ENCODE peak calls at places on chromosomes 13 and 19, in seven cellular contexts. One of them, this sample, is unnamed.

GRCh38 chr19:13029893-13030292 is 34.6 kb downstream of the NFIX start:
- DNase-seq in astrocyte of the spinal cord: no peak
- DNase-seq in B cell: no peak
- DNase-seq in HFF-Myc: no peak
- DNase-seq in CD4-positive, alpha-beta T cell: no peak
- DNase-seq in tibial nerve: no peak
- DNase-seq in PC-3: peak; percentile 50
- DNase-seq in this sample: no peak

GRCh38 chr19:46718157-46718933 is 1.4 kb upstream of the PRKD2 start:
- DNase-seq in astrocyte of the spinal cord: no peak
- DNase-seq in B cell: peak; percentile 84
- DNase-seq in HFF-Myc: no peak
- DNase-seq in CD4-positive, alpha-beta T cell: peak; percentile 49
- DNase-seq in tibial nerve: no peak
- DNase-seq in PC-3: no peak
- DNase-seq in this sample: no peak

GRCh38 chr13:30841161-30841560 is 64.9 kb upstream of the MEDAG start:
- DNase-seq in astrocyte of the spinal cord: peak; percentile 47
- DNase-seq in B cell: no peak
- DNase-seq in HFF-Myc: peak; percentile 75
- DNase-seq in CD4-positive, alpha-beta T cell: no peak
- DNase-seq in tibial nerve: no peak
- DNase-seq in PC-3: no peak
- DNase-seq in this sample: no peak

GRCh38 chr19:371501-372160 is 27.0 kb upstream of the MIER2 start:
- DNase-seq in astrocyte of the spinal cord: no peak
- DNase-seq in B cell: no peak
- DNase-seq in HFF-Myc: no peak
- DNase-seq in CD4-positive, alpha-beta T cell: no peak
- DNase-seq in tibial nerve: no peak
- DNase-seq in PC-3: no peak
- DNase-seq in this sample: no peak

GRCh38 chr13:30107536-30108136 is 199.7 kb downstream of the KATNAL1 start:
- DNase-seq in astrocyte of the spinal cord: no peak
- DNase-seq in B cell: no peak
- DNase-seq in HFF-Myc: no peak
- DNase-seq in CD4-positive, alpha-beta T cell: no peak
- DNase-seq in tibial nerve: no peak
- DNase-seq in PC-3: peak; percentile 55
- DNase-seq in this sample: no peak

GRCh38 chr13:52597676-52598075 is 44.6 kb upstream of the HNRNPA1L2 start:
- DNase-seq in astrocyte of the spinal cord: no peak
- DNase-seq in B cell: no peak
- DNase-seq in HFF-Myc: no peak
- DNase-seq in CD4-positive, alpha-beta T cell: no peak
- DNase-seq in tibial nerve: no peak
- DNase-seq in PC-3: no peak
- DNase-seq in this sample: no peak

GRCh38 chr19:42116308-42117075 is 15.8 kb downstream of the POU2F2 start:
- DNase-seq in astrocyte of the spinal cord: no peak
- DNase-seq in B cell: no peak
- DNase-seq in HFF-Myc: no peak
- DNase-seq in CD4-positive, alpha-beta T cell: no peak
- DNase-seq in tibial nerve: no peak
- DNase-seq in PC-3: no peak
- DNase-seq in this sample: no peak

GRCh38 chr19:1292419-1293151 is 6.9 kb downstream of the EFNA2 start:
- DNase-seq in astrocyte of the spinal cord: no peak
- DNase-seq in B cell: no peak
- DNase-seq in HFF-Myc: no peak
- DNase-seq in CD4-positive, alpha-beta T cell: no peak
- DNase-seq in tibial nerve: no peak
- DNase-seq in PC-3: no peak
- DNase-seq in this sample: no peak

GRCh38 chr13:44870456-44870929 is 118.8 kb downstream of the NUFIP1 start:
- DNase-seq in astrocyte of the spinal cord: no peak
- DNase-seq in B cell: no peak
- DNase-seq in HFF-Myc: no peak
- DNase-seq in CD4-positive, alpha-beta T cell: no peak
- DNase-seq in tibial nerve: peak; percentile 26
- DNase-seq in PC-3: peak; percentile 7
- DNase-seq in this sample: no peak

GRCh38 chr19:58492265-58492664 is 16.1 kb downstream of the ZNF446 start:
- DNase-seq in astrocyte of the spinal cord: no peak
- DNase-seq in B cell: no peak
- DNase-seq in HFF-Myc: no peak
- DNase-seq in CD4-positive, alpha-beta T cell: no peak
- DNase-seq in tibial nerve: no peak
- DNase-seq in PC-3: no peak
- DNase-seq in this sample: no peak

GRCh38 chr19:1173160-1173844 is 766 bp downstream of the SBNO2 start:
- DNase-seq in astrocyte of the spinal cord: no peak
- DNase-seq in B cell: no peak
- DNase-seq in HFF-Myc: no peak
- DNase-seq in CD4-positive, alpha-beta T cell: no peak
- DNase-seq in tibial nerve: no peak
- DNase-seq in PC-3: no peak
- DNase-seq in this sample: no peak

GRCh38 chr19:43779820-43780219 is 953 bp downstream of the KCNN4 start:
- DNase-seq in astrocyte of the spinal cord: no peak
- DNase-seq in B cell: no peak
- DNase-seq in HFF-Myc: no peak
- DNase-seq in CD4-positive, alpha-beta T cell: no peak
- DNase-seq in tibial nerve: no peak
- DNase-seq in PC-3: peak; percentile 33
- DNase-seq in this sample: no peak

GRCh38 chr13:60229708-60230272 is 66.1 kb upstream of the DIAPH3 start:
- DNase-seq in astrocyte of the spinal cord: no peak
- DNase-seq in B cell: no peak
- DNase-seq in HFF-Myc: no peak
- DNase-seq in CD4-positive, alpha-beta T cell: no peak
- DNase-seq in tibial nerve: no peak
- DNase-seq in PC-3: no peak
- DNase-seq in this sample: no peak

GRCh38 chr13:57286511-57287098 is 119.6 kb downstream of the PRR20E start:
- DNase-seq in astrocyte of the spinal cord: no peak
- DNase-seq in B cell: no peak
- DNase-seq in HFF-Myc: no peak
- DNase-seq in CD4-positive, alpha-beta T cell: no peak
- DNase-seq in tibial nerve: no peak
- DNase-seq in PC-3: no peak
- DNase-seq in this sample: no peak

GRCh38 chr13:114017966-114018365 is 44.1 kb upstream of the C13orf46 start:
- DNase-seq in astrocyte of the spinal cord: no peak
- DNase-seq in B cell: no peak
- DNase-seq in HFF-Myc: no peak
- DNase-seq in CD4-positive, alpha-beta T cell: no peak
- DNase-seq in tibial nerve: no peak
- DNase-seq in PC-3: no peak
- DNase-seq in this sample: no peak

GRCh38 chr19:36113895-36114762 is 546 bp downstream of the POLR2I start:
- DNase-seq in astrocyte of the spinal cord: no peak
- DNase-seq in B cell: no peak
- DNase-seq in HFF-Myc: no peak
- DNase-seq in CD4-positive, alpha-beta T cell: peak; percentile 19
- DNase-seq in tibial nerve: no peak
- DNase-seq in PC-3: peak; percentile 25
- DNase-seq in this sample: no peak

GRCh38 chr13:42345367-42345766 is 73.4 kb downstream of the AKAP11 start:
- DNase-seq in astrocyte of the spinal cord: no peak
- DNase-seq in B cell: no peak
- DNase-seq in HFF-Myc: no peak
- DNase-seq in CD4-positive, alpha-beta T cell: no peak
- DNase-seq in tibial nerve: no peak
- DNase-seq in PC-3: no peak
- DNase-seq in this sample: no peak

GRCh38 chr19:12723383-12723642 is 419 bp downstream of the TNPO2 start:
- DNase-seq in astrocyte of the spinal cord: peak; percentile 9
- DNase-seq in B cell: no peak
- DNase-seq in HFF-Myc: no peak
- DNase-seq in CD4-positive, alpha-beta T cell: no peak
- DNase-seq in tibial nerve: no peak
- DNase-seq in PC-3: no peak
- DNase-seq in this sample: no peak

GRCh38 chr19:27997069-27997468 is 1215.9 kb downstream of the UQCRFS1 start:
- DNase-seq in astrocyte of the spinal cord: no peak
- DNase-seq in B cell: no peak
- DNase-seq in HFF-Myc: no peak
- DNase-seq in CD4-positive, alpha-beta T cell: no peak
- DNase-seq in tibial nerve: no peak
- DNase-seq in PC-3: no peak
- DNase-seq in this sample: no peak

GRCh38 chr19:54558339-54558738 is 15.3 kb upstream of the LILRA2 start:
- DNase-seq in astrocyte of the spinal cord: no peak
- DNase-seq in B cell: no peak
- DNase-seq in HFF-Myc: no peak
- DNase-seq in CD4-positive, alpha-beta T cell: no peak
- DNase-seq in tibial nerve: no peak
- DNase-seq in PC-3: peak; percentile 23
- DNase-seq in this sample: no peak

GRCh38 chr19:56372281-56372680 is 21.1 kb downstream of the ZNF582 start:
- DNase-seq in astrocyte of the spinal cord: no peak
- DNase-seq in B cell: no peak
- DNase-seq in HFF-Myc: no peak
- DNase-seq in CD4-positive, alpha-beta T cell: no peak
- DNase-seq in tibial nerve: no peak
- DNase-seq in PC-3: no peak
- DNase-seq in this sample: no peak

GRCh38 chr13:20993661-20994440 is 67.5 kb downstream of the LATS2 start:
- DNase-seq in astrocyte of the spinal cord: peak; percentile 78
- DNase-seq in B cell: no peak
- DNase-seq in HFF-Myc: peak; percentile 42
- DNase-seq in CD4-positive, alpha-beta T cell: no peak
- DNase-seq in tibial nerve: no peak
- DNase-seq in PC-3: no peak
- DNase-seq in this sample: no peak

GRCh38 chr19:49718511-49718910 is 27.6 kb downstream of the CPT1C start:
- DNase-seq in astrocyte of the spinal cord: peak; percentile 71
- DNase-seq in B cell: no peak
- DNase-seq in HFF-Myc: no peak
- DNase-seq in CD4-positive, alpha-beta T cell: no peak
- DNase-seq in tibial nerve: no peak
- DNase-seq in PC-3: no peak
- DNase-seq in this sample: no peak

GRCh38 chr13:29892149-29892548 is 41.7 kb upstream of the UBL3 start:
- DNase-seq in astrocyte of the spinal cord: no peak
- DNase-seq in B cell: no peak
- DNase-seq in HFF-Myc: no peak
- DNase-seq in CD4-positive, alpha-beta T cell: no peak
- DNase-seq in tibial nerve: no peak
- DNase-seq in PC-3: no peak
- DNase-seq in this sample: no peak

GRCh38 chr13:69155136-69155535 is 952.5 kb upstream of the ATXN8OS start:
- DNase-seq in astrocyte of the spinal cord: no peak
- DNase-seq in B cell: no peak
- DNase-seq in HFF-Myc: no peak
- DNase-seq in CD4-positive, alpha-beta T cell: no peak
- DNase-seq in tibial nerve: no peak
- DNase-seq in PC-3: no peak
- DNase-seq in this sample: no peak
- TF ChIP-seq CTCF in astrocyte of the spinal cord: no peak
- TF ChIP-seq CTCF in B cell: no peak
- TF ChIP-seq CTCF in HFF-Myc: no peak
- TF ChIP-seq CTCF in CD4-positive, alpha-beta T cell: no peak
- TF ChIP-seq CTCF in tibial nerve: no peak
- TF ChIP-seq CTCF in PC-3: no peak
- TF ChIP-seq CTCF in this sample: no peak

DNA sequence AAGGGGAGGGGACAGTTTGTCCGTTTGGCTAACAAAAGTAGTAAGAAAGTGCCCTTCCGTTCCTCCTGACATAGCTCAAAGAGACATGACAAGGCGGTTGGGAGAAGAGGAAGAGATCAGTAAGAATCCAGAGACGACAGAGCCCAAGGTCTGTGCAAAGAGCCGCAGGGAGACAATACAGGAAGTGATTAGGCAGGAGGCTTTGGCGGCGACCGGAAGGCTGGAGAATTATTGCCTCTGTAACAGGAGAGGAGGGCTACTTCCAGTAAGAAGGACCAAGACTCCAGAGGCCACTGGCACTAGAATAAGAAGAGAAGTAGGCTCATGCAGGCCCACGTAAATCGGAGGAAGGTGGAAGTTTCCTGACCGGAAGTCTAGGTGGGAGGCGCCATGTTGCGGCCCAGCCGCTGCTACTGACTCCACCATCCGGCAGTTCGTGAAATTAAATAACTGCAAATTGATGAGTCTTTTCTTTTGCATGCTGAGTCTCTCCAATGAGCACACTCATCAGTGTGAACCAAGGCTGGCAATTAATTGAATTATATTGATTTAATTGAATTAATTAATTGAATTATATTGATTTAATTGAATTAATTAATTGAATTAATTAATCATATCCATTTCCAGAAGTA is 9.9 kb downstream of the RFX2 start:
- DNase-seq in astrocyte of the spinal cord: no peak
- DNase-seq in B cell: no peak
- DNase-seq in HFF-Myc: no peak
- DNase-seq in CD4-positive, alpha-beta T cell: peak; percentile 19
- DNase-seq in tibial nerve: no peak
- DNase-seq in PC-3: no peak
- DNase-seq in this sample: no peak
- TF ChIP-seq CTCF in astrocyte of the spinal cord: no peak
- TF ChIP-seq CTCF in B cell: no peak
- TF ChIP-seq CTCF in HFF-Myc: no peak
- TF ChIP-seq CTCF in CD4-positive, alpha-beta T cell: no peak
- TF ChIP-seq CTCF in tibial nerve: no peak
- TF ChIP-seq CTCF in PC-3: no peak
- TF ChIP-seq CTCF in this sample: no peak

GRCh38 chr13:51218691-51219090 is 3.5 kb upstream of the FAM124A start:
- DNase-seq in astrocyte of the spinal cord: no peak
- DNase-seq in B cell: no peak
- DNase-seq in HFF-Myc: no peak
- DNase-seq in CD4-positive, alpha-beta T cell: no peak
- DNase-seq in tibial nerve: no peak
- DNase-seq in PC-3: no peak
- DNase-seq in this sample: no peak
- TF ChIP-seq CTCF in astrocyte of the spinal cord: no peak
- TF ChIP-seq CTCF in B cell: no peak
- TF ChIP-seq CTCF in HFF-Myc: no peak
- TF ChIP-seq CTCF in CD4-positive, alpha-beta T cell: no peak
- TF ChIP-seq CTCF in tibial nerve: no peak
- TF ChIP-seq CTCF in PC-3: no peak
- TF ChIP-seq CTCF in this sample: no peak

DNA sequence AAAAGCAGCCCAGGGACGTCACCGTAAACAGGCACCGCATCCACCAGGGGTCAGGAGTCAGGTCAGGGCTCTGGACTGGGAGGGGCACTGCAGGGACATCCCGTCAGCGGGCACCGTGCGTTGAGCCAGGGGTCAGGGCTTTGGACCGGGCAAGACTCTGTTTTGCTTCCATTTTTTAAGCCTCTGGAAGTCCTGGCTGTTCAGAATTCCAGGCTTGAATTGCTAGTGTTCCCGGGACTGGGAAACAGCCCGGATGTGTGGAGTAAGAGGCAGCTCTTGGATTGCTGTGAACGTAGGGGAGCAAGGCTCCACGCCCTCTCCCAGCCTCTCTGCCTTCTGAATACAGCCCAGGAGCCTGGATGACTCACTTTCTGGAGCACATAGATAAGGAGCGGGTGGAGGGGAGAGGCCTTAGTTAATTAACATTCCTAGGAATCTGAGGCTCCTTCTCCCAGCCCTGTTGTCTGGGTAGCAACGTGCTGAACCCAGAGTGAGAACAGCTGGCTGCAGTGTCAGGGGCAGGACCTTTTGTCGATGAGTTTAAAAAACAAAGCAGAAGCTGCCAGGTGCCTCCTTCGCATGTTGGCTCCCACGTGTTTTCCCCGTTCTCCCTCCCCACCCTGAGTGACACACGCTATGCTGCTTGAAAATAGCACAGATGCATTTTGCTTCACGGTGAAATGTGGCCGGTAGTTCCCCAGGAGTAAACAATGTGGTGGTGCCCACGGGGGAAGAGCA is 21.9 kb downstream of the ATP11A start:
- DNase-seq in astrocyte of the spinal cord: peak; percentile 90
- DNase-seq in B cell: peak; percentile 49
- DNase-seq in HFF-Myc: peak; percentile 91
- DNase-seq in CD4-positive, alpha-beta T cell: no peak
- DNase-seq in tibial nerve: peak; percentile 80
- DNase-seq in PC-3: peak; percentile 77
- DNase-seq in this sample: peak; percentile 31
- TF ChIP-seq CTCF in astrocyte of the spinal cord: no peak
- TF ChIP-seq CTCF in B cell: no peak
- TF ChIP-seq CTCF in HFF-Myc: peak; percentile 23
- TF ChIP-seq CTCF in CD4-positive, alpha-beta T cell: no peak
- TF ChIP-seq CTCF in tibial nerve: no peak
- TF ChIP-seq CTCF in PC-3: peak; percentile 44
- TF ChIP-seq CTCF in this sample: peak; percentile 24

This sample was measured in neural crest cell.